ENCODE peak calls at places on chromosomes 2 and 18, in four cellular contexts. L, F, V and O are unnamed samples.

GRCh38 chr2:96737831-96738230 is 2.0 kb downstream of the LMAN2L start:
- DNase-seq in L (no peak), V (no peak), F (no peak), O (no peak)

GRCh38 chr2:33529771-33530481 is 53.5 kb downstream of the RASGRP3 start:
- DNase-seq in V (no peak), F (no peak), L (peak), O (no peak)

GRCh38 chr2:177495945-177496344 is 103.4 kb downstream of the AGPS start:
- DNase-seq in V (no peak), L (no peak), F (no peak), O (no peak)

GRCh38 chr18:75127143-75128021 is 81.6 kb downstream of the PTGR3 start:
- DNase-seq in V (peak), F (peak), L (no peak), O (peak)

GRCh38 chr2:893311-893710 is 57.3 kb upstream of the SNTG2 start:
- DNase-seq in L (no peak), V (peak), F (no peak), O (no peak)

GRCh38 chr2:78127428-78127827 is 605.3 kb upstream of the LRRTM4 start:
- DNase-seq in V (no peak), F (no peak), L (no peak), O (no peak)

GRCh38 chr2:2014251-2014761 is 270.0 kb upstream of the PXDN start:
- DNase-seq in V (no peak), L (no peak), F (peak), O (no peak)

GRCh38 chr18:59540356-59540755 is 156.9 kb downstream of the CCBE1 start:
- DNase-seq in V (no peak), L (no peak), F (no peak), O (no peak)

GRCh38 chr2:191835539-191836350 is 11.1 kb downstream of the CAVIN2 start:
- DNase-seq in F (no peak), L (no peak), V (no peak), O (no peak)

GRCh38 chr18:905948-906415 is 1.3 kb downstream of the ADCYAP1 start:
- DNase-seq in L (no peak), F (no peak), V (no peak), O (no peak)

GRCh38 chr2:63044360-63045327 is 6.0 kb upstream of the OTX1 start:
- DNase-seq in F (no peak), L (no peak), V (no peak), O (no peak)
- TF ChIP-seq CTCF in F (no peak), L (no peak), V (no peak), O (no peak)

DNA sequence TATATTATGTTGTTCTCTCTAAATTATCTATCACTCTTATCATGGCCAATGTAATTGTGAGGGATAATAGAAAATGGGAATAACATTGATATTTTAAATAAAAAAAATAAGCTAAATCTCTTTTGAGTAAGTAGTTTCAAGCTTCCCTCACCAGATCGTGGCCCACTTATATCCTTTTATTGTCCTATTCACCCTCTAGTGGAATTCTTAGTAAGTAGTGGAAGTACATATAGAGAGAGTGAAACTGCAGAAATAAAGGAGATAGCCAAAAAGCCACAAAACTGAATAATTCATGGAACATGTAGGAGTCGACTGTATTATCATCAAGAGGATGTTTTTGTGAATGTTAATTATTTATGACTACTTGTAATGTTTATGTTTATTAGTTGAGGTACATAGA is 66.1 kb upstream of the DTNA start:
- DNase-seq in L (no peak), V (no peak), F (no peak), O (no peak)
- TF ChIP-seq CTCF in L (peak), V (no peak), F (peak), O (peak)

GRCh38 chr18:54116541-54117257 is 107.8 kb downstream of the MBD2 start:
- DNase-seq in F (no peak), V (no peak), L (no peak), O (no peak)

GRCh38 chr18:54119524-54120019 is 104.9 kb downstream of the MBD2 start:
- DNase-seq in V (no peak), F (no peak), L (peak), O (no peak)

GRCh38 chr18:54112356-54112755 is 112.1 kb downstream of the MBD2 start:
- DNase-seq in L (no peak), V (no peak), F (no peak), O (no peak)

DNA sequence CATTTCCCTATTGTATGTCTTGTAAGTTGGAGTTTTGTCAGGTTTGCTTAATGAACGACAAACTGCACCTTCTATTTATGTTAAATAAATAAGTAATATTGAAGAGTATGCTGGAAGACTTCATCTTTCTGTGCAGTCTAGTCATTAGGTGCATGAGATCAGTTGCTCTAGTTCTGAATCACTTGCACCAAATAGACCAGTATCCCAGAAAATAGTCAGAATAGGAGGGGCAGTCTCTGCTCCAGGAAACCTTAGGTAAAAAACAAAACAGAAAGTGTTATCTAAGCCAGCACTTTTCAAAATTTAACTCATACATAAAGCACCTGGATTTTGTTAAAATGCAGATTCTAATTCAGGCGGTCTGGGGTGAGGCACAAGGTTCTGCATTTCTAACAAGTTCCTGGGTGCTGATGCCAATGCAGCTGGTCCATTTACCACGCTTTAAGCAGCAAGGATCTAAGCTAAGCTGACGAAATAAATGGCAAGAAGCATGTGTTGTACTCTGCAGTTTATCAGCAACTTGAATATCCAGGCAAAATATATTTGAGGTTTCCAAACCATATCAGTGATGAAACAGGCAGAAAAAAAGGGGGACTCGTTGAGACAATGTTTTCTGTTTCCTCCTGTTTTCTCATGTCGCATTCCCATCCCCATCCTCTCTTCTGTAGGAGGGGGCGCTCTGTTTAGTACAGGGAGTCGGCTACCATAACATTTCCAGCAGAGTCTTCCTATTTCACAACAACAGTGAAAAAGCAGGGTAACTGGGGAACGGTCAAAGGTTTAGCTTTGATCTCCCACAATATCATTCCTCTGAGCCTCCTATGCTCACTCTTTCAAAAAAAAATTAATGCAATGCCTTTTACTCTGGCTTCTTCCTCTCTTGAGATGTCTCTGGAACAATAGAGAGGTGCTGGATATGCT is 106.4 kb downstream of the MBD2 start:
- DNase-seq in V (no peak), L (no peak), F (no peak), O (no peak)
- TF ChIP-seq CTCF in V (no peak), L (no peak), F (no peak), O (no peak)

DNA sequence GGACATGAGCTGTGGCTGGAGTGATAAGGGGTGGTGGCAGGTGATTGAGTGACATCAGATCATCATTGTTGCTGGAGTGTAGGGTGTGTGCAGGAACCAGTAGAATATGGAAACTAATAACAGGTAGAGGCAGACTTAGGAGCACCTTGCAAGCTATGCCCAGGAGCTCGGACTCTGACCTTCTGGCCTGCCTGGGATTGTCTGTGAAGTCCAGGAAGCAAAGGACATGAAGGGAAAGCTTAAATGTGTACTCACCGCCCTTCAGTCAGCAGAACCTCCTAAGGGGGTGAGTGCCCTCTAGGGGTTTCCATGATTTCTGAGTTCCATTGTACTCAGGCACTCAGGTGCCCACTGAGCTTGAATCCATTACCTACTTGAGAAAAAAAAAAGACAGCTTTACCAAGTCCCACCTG is 104.2 kb downstream of the CRIM1 start:
- DNase-seq in V (no peak), L (no peak), F (no peak), O (no peak)
- TF ChIP-seq CTCF in V (peak), L (peak), F (peak), O (peak)

GRCh38 chr18:2554671-2555070 is 16.6 kb downstream of the METTL4 start:
- DNase-seq in L (no peak), V (no peak), F (no peak), O (no peak)
- TF ChIP-seq CTCF in L (no peak), V (no peak), F (no peak), O (no peak)

GRCh38 chr2:45937990-45938389 is 286.5 kb downstream of the PRKCE start:
- DNase-seq in F (no peak), L (no peak), V (peak), O (no peak)

GRCh38 chr2:45935791-45936622 is 284.5 kb downstream of the PRKCE start:
- DNase-seq in V (peak), L (peak), F (peak), O (peak)

GRCh38 chr2:45938649-45939511 is 287.4 kb downstream of the PRKCE start:
- DNase-seq in V (peak), L (peak), F (peak), O (peak)

GRCh38 chr2:45932278-45932975 is 281.0 kb downstream of the PRKCE start:
- DNase-seq in V (no peak), L (no peak), F (no peak), O (no peak)

GRCh38 chr2:45936623-45936979 is 285.1 kb downstream of the PRKCE start:
- DNase-seq in V (peak), F (no peak), L (no peak), O (no peak)
- TF ChIP-seq CTCF in V (no peak), F (no peak), L (no peak), O (no peak)

DNA sequence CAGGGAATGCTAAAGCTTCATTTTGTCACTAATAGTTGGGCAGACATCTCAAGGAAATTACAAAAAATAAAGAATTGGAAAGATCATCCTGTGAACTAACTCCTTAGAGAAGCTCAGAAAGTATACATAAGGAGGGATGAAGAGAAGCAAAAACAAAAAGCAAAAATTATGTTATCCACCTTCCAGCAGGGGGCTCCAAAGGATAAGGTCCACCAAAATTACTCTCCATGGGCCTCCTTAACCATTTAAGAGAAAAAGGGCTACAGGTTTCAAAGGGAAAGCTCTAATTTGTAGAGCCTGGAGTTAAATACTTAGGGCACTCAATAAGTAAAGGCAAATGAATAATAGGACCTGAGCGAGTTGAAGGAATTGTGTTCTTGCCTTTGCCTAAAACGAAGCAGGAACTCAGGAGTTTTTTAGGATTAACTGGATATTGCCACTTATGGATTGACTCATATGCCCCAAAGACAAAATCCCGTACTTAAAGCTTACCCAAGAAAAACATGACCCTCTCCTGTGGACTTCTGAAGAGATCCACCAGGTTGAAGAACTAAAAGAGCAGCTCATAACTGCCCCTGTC is 1167.9 kb downstream of the DSC3 start:
- DNase-seq in L (no peak), V (no peak), F (no peak), O (no peak)
- TF ChIP-seq CTCF in L (peak), V (no peak), F (no peak), O (peak)

GRCh38 chr2:64142817-64143153 is 1.4 kb downstream of the PELI1 start:
- DNase-seq in F (no peak), V (no peak), L (no peak), O (no peak)

GRCh38 chr2:64145760-64146159 is 1.5 kb upstream of the PELI1 start:
- DNase-seq in V (no peak), F (no peak), L (no peak), O (no peak)

GRCh38 chr2:64145119-64145518 is 899 bp upstream of the PELI1 start:
- DNase-seq in F (no peak), V (no peak), L (no peak), O (no peak)

GRCh38 chr2:64143154-64144056 is 815 bp downstream of the PELI1 start:
- DNase-seq in L (no peak), V (no peak), F (no peak), O (no peak)

GRCh38 chr2:64144057-64145013 is at the start of gene PELI1:
- DNase-seq in V (peak), L (peak), F (peak), O (peak)
- TF ChIP-seq CTCF in V (no peak), L (no peak), F (peak), O (peak)

GRCh38 chr2:18219676-18220075 is 340.8 kb downstream of the RDH14 start:
- DNase-seq in L (no peak), F (no peak), V (no peak), O (no peak)
- TF ChIP-seq CTCF in L (peak), F (no peak), V (no peak), O (no peak)

DNA sequence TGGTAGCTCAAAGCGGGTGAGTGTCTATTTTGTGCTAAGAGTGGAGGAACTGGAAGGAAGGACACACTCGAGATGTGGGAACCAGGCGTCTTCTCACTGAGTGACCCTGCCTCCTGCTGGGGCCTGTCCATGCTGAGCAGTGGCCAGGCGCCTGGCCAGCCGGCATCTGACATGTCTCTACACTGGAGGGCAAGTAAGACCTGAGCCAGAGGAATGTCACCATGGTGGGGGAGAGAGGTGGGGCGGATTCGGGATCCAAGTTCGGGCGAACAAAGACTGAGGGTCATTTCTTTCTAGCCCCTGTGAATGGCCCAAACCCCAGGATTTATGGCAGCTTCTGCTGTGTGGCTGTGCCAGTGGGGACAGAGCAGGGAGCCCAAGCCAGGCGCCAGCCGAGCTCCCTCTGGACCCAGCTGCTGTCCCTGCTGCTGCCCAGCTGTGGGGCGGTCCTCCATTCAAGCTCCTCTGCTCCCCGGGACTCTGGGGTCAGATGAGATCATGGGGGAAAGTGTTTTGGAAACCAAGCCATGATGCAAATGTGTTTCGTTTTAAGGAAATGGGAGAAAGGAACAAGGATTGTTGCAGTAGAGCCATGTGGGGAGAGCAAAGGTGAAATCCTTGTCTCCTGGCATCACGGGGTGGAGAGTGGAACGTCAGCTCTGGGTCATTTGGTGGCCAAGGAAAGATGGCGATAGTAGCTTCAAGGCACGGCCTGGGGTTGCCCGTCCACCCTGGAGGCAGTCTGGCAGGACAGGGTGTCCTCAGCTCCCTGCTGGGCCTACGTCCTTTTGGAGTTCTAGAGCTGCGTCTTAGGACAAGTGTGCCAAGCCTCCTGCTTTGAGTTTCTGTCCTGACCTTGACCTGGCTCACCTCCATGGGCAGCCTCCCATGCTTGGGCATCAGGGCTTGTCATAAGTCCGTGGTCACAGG is 8.1 kb downstream of the ACKR3 start:
- DNase-seq in V (peak), F (peak), L (no peak), O (no peak)
- TF ChIP-seq CTCF in V (no peak), F (no peak), L (no peak), O (no peak)